ENCODE peak calls at places on chromosomes 4 and X, in four cellular contexts. C is trophoblast cell, Y is mesenchymal stem cell, F is IMR-90. E is an unnamed sample.

GRCh38 chr4:74733760-74734159 is 60.6 kb downstream of the BTC start:
- DNase-seq in C (no peak), Y (no peak), F (no peak), E (no peak)

GRCh38 chrX:17740137-17741122 is 3.1 kb downstream of the SCML1 start:
- DNase-seq in C (no peak), Y (no peak), F (no peak), E (no peak)

GRCh38 chr4:55255171-55255570 is 90.9 kb upstream of the SRD5A3 start:
- DNase-seq in C (no peak), Y (peak), F (peak), E (no peak)

GRCh38 chrX:107725761-107726555 is 49.6 kb downstream of the TSC22D3 start:
- DNase-seq in C (no peak), Y (peak), F (no peak), E (no peak)

GRCh38 chr4:158588777-158589176 is 67.1 kb downstream of the RXFP1 start:
- DNase-seq in C (no peak), Y (no peak), F (no peak), E (no peak)

GRCh38 chr4:17561195-17561909 is 15.6 kb upstream of the LAP3 start:
- DNase-seq in C (peak), Y (no peak), F (peak), E (no peak)

GRCh38 chr4:6916587-6917444 is 7.2 kb downstream of the TBC1D14 start:
- DNase-seq in C (peak), Y (peak), F (no peak), E (no peak)

GRCh38 chrX:46957299-46957698 is 45.1 kb downstream of the JADE3 start:
- DNase-seq in C (no peak), Y (no peak), F (no peak), E (no peak)

GRCh38 chrX:9465380-9466114 is 689 bp downstream of the TBL1X start:
- DNase-seq in C (no peak), Y (peak), F (no peak), E (no peak)

GRCh38 chr4:107743532-107743931 is 23.5 kb upstream of the PAPSS1 start:
- DNase-seq in C (no peak), Y (peak), F (peak), E (no peak)

GRCh38 chr4:15501941-15502340 is 32.3 kb downstream of the CC2D2A start:
- DNase-seq in C (no peak), Y (no peak), F (no peak), E (no peak)

GRCh38 chr4:82201805-82202636 is 171.8 kb downstream of the HNRNPD start:
- DNase-seq in C (peak), Y (peak), F (peak), E (peak)

GRCh38 chr4:51885371-51885770 is 42.4 kb downstream of the DCUN1D4 start:
- DNase-seq in C (no peak), Y (peak), F (peak), E (peak)

GRCh38 chr4:51884055-51884454 is 41.1 kb downstream of the DCUN1D4 start:
- DNase-seq in C (no peak), Y (no peak), F (no peak), E (no peak)

GRCh38 chr4:51880016-51880915 is 37.3 kb downstream of the DCUN1D4 start:
- DNase-seq in C (no peak), Y (no peak), F (peak), E (no peak)

DNA sequence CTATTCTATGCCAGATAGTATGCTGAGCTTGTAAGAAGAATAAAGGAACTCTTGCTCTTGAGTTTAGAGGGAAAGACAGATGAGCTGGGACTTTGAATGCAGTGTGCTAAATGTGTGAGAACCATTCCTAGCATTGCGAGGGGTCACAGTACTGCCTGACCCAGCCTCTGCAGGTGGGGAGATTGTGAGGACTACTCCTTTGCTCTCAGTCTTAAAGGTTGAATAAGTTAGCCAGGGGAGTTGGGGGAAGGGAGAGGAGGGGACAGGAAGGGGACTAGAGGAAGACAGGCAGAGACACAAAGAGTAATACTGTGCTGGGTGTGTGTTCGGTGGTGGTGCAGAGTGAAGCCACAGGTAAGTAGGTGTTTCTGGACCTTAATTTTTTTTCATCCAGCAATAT is 41.7 kb downstream of the DCUN1D4 start:
- DNase-seq in C (no peak), Y (no peak), F (no peak), E (peak)
- H4K91ac ChIP-seq in C (no peak), Y (no peak), F (no peak), E (no peak)

DNA sequence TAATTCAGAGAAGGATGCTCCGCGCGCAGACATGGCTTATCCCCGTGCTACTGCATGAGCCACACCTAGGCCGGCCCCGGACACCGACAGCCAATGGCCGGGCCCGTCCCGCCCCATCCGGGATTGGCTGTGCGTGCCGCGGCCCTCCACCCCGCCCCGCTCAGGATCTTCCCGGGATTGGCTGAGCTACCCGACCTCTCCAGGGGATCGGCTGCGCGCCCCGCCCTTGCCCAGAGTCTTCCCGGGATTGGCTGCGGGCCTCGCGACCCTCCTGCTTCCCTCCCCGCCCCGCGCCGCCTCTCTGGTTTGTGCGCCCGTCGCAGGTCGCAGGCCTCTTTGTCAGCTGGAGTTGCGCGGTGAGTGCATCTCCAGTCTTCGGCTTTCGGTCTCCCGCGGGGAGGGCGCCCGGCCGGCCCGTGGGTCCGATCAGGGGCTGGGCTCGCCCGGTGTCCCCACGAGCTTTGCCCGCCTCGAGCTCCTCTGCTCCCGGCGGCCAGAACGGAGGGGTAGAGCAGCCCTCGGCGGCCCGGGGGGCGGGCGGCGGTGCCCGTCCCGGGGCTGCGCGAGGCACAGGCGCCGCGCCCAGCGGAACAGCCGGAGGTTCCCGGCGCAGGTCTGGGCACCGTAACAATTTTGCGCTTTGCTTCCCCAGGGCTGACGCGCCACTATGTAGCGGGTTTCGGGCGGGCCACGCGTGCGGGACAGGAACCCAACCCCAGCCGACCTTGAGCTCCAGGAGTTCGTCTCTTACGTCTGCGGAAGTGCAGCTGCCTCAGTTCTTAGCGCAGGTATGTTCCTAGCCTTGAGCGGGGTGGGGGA is 38.8 kb downstream of the ERVMER34-1 start:
- DNase-seq in C (peak), Y (peak), F (peak), E (peak)
- H4K91ac ChIP-seq in C (peak), Y (peak), F (peak), E (no peak)

DNA sequence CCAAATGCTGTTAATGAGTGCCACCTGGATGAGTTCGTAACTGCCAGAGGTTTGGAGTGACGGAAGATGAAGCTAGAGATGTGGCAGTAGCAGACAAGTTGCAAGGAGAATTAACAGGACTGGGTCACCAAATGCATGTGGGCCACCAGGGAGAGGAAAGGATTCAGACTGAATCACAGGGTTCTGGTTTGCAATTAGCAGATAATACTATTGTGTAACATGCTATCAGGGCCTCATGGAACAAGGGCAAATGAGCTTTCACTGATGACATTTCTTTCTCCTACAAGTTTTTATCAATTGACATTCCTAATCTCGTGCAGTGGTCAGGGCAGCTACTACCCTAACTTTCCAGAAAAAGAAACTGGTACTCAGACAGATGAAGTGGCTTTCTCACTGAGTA is 21.4 kb downstream of the GAB3 start:
- DNase-seq in C (no peak), Y (peak), F (no peak), E (no peak)
- H4K91ac ChIP-seq in C (no peak), Y (no peak), F (peak), E (no peak)

GRCh38 chr4:1576961-1577814 is 106.9 kb downstream of the FAM53A start:
- DNase-seq in C (no peak), Y (no peak), F (no peak), E (no peak)
- H4K91ac ChIP-seq in C (no peak), Y (peak), F (no peak), E (no peak)

GRCh38 chrX:2176274-2176673 is 324.5 kb downstream of the DHRSX start:
- DNase-seq in C (no peak), Y (no peak), F (no peak), E (no peak)
- H4K91ac ChIP-seq in C (no peak), Y (no peak), F (no peak), E (no peak)

GRCh38 chr4:2395038-2395437 is 23.4 kb downstream of the ZFYVE28 start:
- DNase-seq in C (no peak), Y (no peak), F (peak), E (no peak)
- H4K91ac ChIP-seq in C (no peak), Y (no peak), F (no peak), E (no peak)

GRCh38 chr4:3829211-3829953 is 63.2 kb downstream of the ADRA2C start:
- DNase-seq in C (no peak), Y (no peak), F (no peak), E (no peak)
- H4K91ac ChIP-seq in C (no peak), Y (no peak), F (no peak), E (no peak)

DNA sequence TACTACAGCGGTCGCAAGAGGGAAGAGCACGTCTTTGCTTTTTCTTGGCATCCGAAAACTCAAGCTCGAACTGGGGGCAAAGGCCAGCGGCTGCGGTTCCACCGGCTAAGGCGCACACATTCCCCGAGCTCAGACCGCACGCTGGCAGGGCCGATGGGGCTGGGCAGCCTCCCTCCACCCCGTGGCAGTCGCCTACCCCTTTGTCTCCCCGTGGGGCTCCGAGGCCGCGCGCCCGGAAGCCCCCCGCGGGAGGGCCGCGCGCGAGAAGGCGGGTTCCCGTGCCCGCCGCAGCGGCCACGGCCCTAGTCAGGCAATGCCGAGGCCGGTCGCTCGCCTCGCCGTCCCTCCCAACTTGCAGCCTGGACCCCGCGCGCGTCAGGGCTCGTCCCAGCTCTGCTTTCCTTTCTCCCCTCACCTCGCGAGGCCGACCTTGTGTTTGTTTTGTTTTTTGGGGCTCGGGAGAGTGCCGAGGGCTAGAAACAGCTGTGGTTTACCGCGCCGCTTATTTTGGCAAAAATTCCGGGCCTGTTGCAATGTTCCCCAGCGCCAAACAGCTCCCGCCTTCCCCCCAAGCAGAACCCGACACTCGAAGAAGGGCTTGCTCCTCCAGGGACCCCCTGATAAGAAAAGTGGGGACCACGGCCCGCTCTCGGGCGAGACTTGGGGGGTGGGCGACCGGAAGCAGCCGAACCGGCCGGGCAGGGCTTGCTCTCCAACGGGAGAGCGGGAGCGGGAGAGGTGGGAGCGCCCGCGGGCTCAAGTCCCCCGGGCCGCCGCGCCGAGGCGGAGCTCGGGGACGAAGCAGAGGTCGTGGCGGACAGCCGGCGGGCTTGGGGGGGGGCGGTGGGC is 553 bp upstream of the N4BP2 start:
- DNase-seq in C (peak), Y (peak), F (peak), E (peak)
- H4K91ac ChIP-seq in C (peak), Y (peak), F (peak), E (peak)